ENCODE peak calls at places on chromosomes 6 and 20, in four cellular contexts. Y, V, X and I are unnamed samples.

GRCh38 chr6:42366999-42367352 is 84.8 kb downstream of the TRERF1 start:
- DNase-seq in Y (no peak), V (no peak), X (no peak), I (no peak)

GRCh38 chr20:58559368-58559729 is 44.1 kb upstream of the APCDD1L start:
- DNase-seq in Y (no peak), V (no peak), X (no peak), I (no peak)

GRCh38 chr6:156963712-156964700 is 186.8 kb downstream of the ARID1B start:
- DNase-seq in Y (no peak), V (no peak), X (no peak), I (peak)

GRCh38 chr6:16948376-16948775 is 153.5 kb upstream of the STMND1 start:
- DNase-seq in Y (no peak), V (no peak), X (no peak), I (no peak)

GRCh38 chr6:45426251-45426650 is 48.5 kb upstream of the SUPT3H start:
- DNase-seq in Y (no peak), V (no peak), X (no peak), I (no peak)

GRCh38 chr20:60071965-60072364 is 113.7 kb downstream of the CDH26 start:
- DNase-seq in Y (no peak), V (no peak), X (no peak), I (no peak)

GRCh38 chr6:105986998-105987397 is 99.1 kb upstream of the PRDM1 start:
- DNase-seq in Y (no peak), V (no peak), X (no peak), I (no peak)

GRCh38 chr6:112163295-112164257 is 76.2 kb downstream of the FAM229B start:
- DNase-seq in Y (peak), V (peak), X (peak), I (peak)

GRCh38 chr6:88238065-88238464 is 71.9 kb upstream of the CNR1 start:
- DNase-seq in Y (peak), V (no peak), X (peak), I (peak)

GRCh38 chr20:50980071-50980681 is 21.6 kb downstream of the MOCS3 start:
- DNase-seq in Y (no peak), V (peak), X (no peak), I (peak)

GRCh38 chr20:39897781-39898466 is 791.1 kb downstream of the MAFB start:
- DNase-seq in Y (no peak), V (no peak), X (no peak), I (no peak)

GRCh38 chr6:98927534-98927933 is 20.2 kb downstream of the FBXL4 start:
- DNase-seq in Y (no peak), V (no peak), X (no peak), I (no peak)

GRCh38 chr6:129695373-129696027 is 14.5 kb downstream of the ARHGAP18 start:
- DNase-seq in Y (no peak), V (no peak), X (no peak), I (peak)

GRCh38 chr6:21898107-21898796 is 304.7 kb downstream of the SOX4 start:
- DNase-seq in Y (no peak), V (no peak), X (no peak), I (no peak)

GRCh38 chr6:159203304-159204005 is 34.3 kb downstream of the FNDC1 start:
- DNase-seq in Y (no peak), V (no peak), X (no peak), I (no peak)

GRCh38 chr6:169852504-169853195 is 101.2 kb downstream of the ERMARD start:
- DNase-seq in Y (no peak), V (no peak), X (no peak), I (no peak)

GRCh38 chr20:57469418-57470211 is 55.3 kb downstream of the CTCFL start:
- DNase-seq in Y (no peak), V (no peak), X (no peak), I (no peak)

GRCh38 chr20:37397076-37397953 is 51.4 kb downstream of the SRC start:
- DNase-seq in Y (no peak), V (peak), X (no peak), I (no peak)

GRCh38 chr6:113015249-113015648 is 668.1 kb downstream of the RFPL4B start:
- DNase-seq in Y (no peak), V (no peak), X (no peak), I (no peak)

GRCh38 chr20:1185781-1186334 is 1.1 kb upstream of the TMEM74B start:
- DNase-seq in Y (peak), V (peak), X (peak), I (peak)

GRCh38 chr20:34999021-34999451 is 43.4 kb downstream of the MYH7B start:
- DNase-seq in Y (no peak), V (no peak), X (no peak), I (no peak)

GRCh38 chr20:32418376-32418775 is 60.2 kb downstream of the ASXL1 start:
- DNase-seq in Y (no peak), V (no peak), X (no peak), I (no peak)

GRCh38 chr6:116028233-116028632 is 32.5 kb downstream of the FRK start:
- DNase-seq in Y (no peak), V (no peak), X (no peak), I (no peak)

GRCh38 chr6:155325700-155326516 is 11.6 kb upstream of the TFB1M start:
- DNase-seq in Y (no peak), V (no peak), X (no peak), I (no peak)

DNA sequence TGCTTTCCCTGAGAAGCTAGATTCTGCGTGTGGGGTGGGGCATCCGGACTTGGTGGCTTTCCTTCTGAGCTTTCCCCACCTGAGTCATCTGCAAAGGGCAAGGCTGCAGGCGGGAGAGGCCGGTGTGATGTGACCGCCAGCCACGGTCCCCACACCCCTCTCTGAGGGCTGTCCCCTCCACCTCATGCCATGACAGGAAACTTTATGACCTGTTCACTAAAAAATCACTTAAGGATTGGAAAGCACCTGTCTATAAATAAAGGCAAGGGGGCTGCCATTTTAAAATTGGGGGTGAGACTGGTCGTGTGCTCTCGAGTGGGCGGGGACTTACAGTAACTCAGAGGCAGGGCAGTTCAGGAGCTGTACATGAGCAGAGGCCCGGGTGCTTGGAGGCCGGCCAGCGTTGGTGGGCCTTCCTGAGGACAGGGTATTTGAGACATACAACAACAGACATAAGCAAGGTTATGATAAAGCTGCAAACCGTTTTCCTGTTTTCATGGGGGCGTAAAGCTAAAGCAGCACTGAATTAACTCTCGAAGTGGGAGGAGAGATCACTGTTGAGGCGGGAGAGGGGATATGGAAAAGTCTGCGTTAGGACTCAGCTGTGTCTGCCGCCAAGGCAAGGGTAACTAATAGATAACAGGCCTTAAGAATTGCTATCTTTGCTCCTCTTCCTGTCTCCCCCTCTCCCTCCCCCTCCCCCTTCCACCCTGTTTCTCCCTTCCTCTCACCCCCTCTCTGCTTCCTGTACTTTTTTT is 16.1 kb upstream of the SERPINB1 start:
- DNase-seq in Y (no peak), V (peak), X (peak), I (peak)
- TF ChIP-seq POLR2A in Y (peak), V (no peak), X (no peak), I (peak)

GRCh38 chr6:34576286-34576955 is 20.3 kb upstream of the SPDEF start:
- DNase-seq in Y (no peak), V (no peak), X (no peak), I (peak)

GRCh38 chr6:34580707-34581560 is 24.8 kb upstream of the SPDEF start:
- DNase-seq in Y (no peak), V (no peak), X (no peak), I (no peak)

GRCh38 chr6:34575326-34575725 is 19.2 kb upstream of the SPDEF start:
- DNase-seq in Y (no peak), V (no peak), X (no peak), I (no peak)

GRCh38 chr6:34581561-34581920 is 25.4 kb upstream of the SPDEF start:
- DNase-seq in Y (no peak), V (no peak), X (no peak), I (no peak)

GRCh38 chr6:34578445-34579262 is 22.5 kb upstream of the SPDEF start:
- DNase-seq in Y (no peak), V (no peak), X (no peak), I (no peak)
- TF ChIP-seq POLR2A in Y (no peak), V (no peak), X (no peak), I (no peak)

GRCh38 chr6:43890197-43891062 is 120.4 kb downstream of the VEGFA start:
- DNase-seq in Y (no peak), V (no peak), X (no peak), I (no peak)
- TF ChIP-seq POLR2A in Y (no peak), V (no peak), X (no peak), I (no peak)

DNA sequence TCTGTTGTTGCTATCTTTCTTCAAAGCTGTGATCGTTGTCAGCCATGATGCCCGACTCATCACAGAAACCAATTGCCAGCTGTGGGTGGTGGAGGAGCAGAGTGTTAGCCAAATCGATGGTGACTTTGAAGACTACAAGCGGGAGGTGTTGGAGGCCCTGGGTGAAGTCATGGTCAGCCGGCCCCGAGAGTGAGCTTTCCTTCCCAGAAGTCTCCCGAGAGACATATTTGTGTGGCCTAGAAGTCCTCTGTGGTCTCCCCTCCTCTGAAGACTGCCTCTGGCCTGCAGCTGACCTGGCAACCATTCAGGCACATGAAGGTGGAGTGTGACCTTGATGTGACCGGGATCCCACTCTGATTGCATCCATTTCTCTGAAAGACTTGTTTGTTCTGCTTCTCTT is 19.3 kb downstream of the ABCF1 start:
- DNase-seq in Y (no peak), V (no peak), X (no peak), I (no peak)
- TF ChIP-seq POLR2A in Y (peak), V (no peak), X (no peak), I (no peak)